ENCODE peak calls at places on chromosomes 13 and 19, in six cellular contexts. R is tibial nerve, A is A549, O is suprapubic skin, K is HepG2, E is SK-N-SH. G is an unnamed sample.

GRCh38 chr13:32443111-32443510 is 15.2 kb upstream of the N4BP2L1 start:
- DNase-seq in K (peak), A (peak), E (peak), O (no peak), R (peak), G (no peak)

GRCh38 chr19:39599116-39599515 is 3.2 kb upstream of the LGALS13 start:
- DNase-seq in O (no peak), E (no peak), K (peak), A (no peak), R (no peak), G (no peak)

GRCh38 chr19:55257461-55258411 is 1.1 kb downstream of the PPP6R1 start:
- DNase-seq in O (no peak), R (no peak), K (no peak), E (peak), A (no peak), G (no peak)

GRCh38 chr19:53910170-53910518 is 1.1 kb downstream of the CACNG7 start:
- DNase-seq in E (peak), R (no peak), A (no peak), K (no peak), O (no peak), G (no peak)

GRCh38 chr13:39900106-39900750 is 244.8 kb downstream of the COG6 start:
- DNase-seq in R (no peak), O (no peak), E (no peak), A (no peak), K (no peak), G (no peak)

GRCh38 chr13:24128962-24129361 is 31.6 kb upstream of the SPATA13 start:
- DNase-seq in E (no peak), R (no peak), K (no peak), O (no peak), A (no peak), G (no peak)

GRCh38 chr13:44317752-44318550 is 55.7 kb upstream of the SERP2 start:
- DNase-seq in O (no peak), A (no peak), E (no peak), K (no peak), R (no peak), G (no peak)

GRCh38 chr13:77698211-77699058 is 948 bp downstream of the SLAIN1 start:
- DNase-seq in O (no peak), A (no peak), K (no peak), E (peak), R (peak), G (no peak)

GRCh38 chr13:97386832-97387486 is 47.0 kb upstream of the RAP2A start:
- DNase-seq in O (no peak), E (no peak), R (no peak), A (no peak), K (no peak), G (no peak)

GRCh38 chr13:96540656-96541055 is 450.7 kb downstream of the HS6ST3 start:
- DNase-seq in E (no peak), A (no peak), O (no peak), K (no peak), R (no peak), G (no peak)

GRCh38 chr13:111546921-111547675 is 226.7 kb downstream of the TEX29 start:
- DNase-seq in A (no peak), R (no peak), K (no peak), O (no peak), E (no peak), G (no peak)

GRCh38 chr13:80259159-80259558 is 81.8 kb downstream of the SPRY2 start:
- DNase-seq in K (no peak), O (no peak), E (no peak), R (no peak), A (no peak), G (no peak)

GRCh38 chr19:56253737-56254136 is 18.8 kb upstream of the EDDM13 start:
- DNase-seq in A (peak), K (peak), R (peak), O (no peak), E (peak), G (no peak)

GRCh38 chr19:17739121-17739875 is 12.0 kb upstream of the FCHO1 start:
- DNase-seq in R (no peak), K (no peak), A (no peak), O (no peak), E (peak), G (no peak)

GRCh38 chr19:48618278-48618915 is 581 bp downstream of the RPL18 start:
- DNase-seq in A (no peak), R (no peak), K (no peak), E (no peak), O (no peak), G (no peak)

GRCh38 chr13:47661076-47661475 is 340.0 kb downstream of the SUCLA2 start:
- DNase-seq in O (no peak), R (no peak), A (no peak), K (no peak), E (no peak), G (no peak)

GRCh38 chr19:44476559-44477408 is 23.5 kb downstream of the ZNF180 start:
- DNase-seq in O (no peak), K (peak), A (no peak), E (no peak), R (no peak), G (no peak)

GRCh38 chr19:33248954-33249613 is 23.4 kb upstream of the SLC7A10 start:
- DNase-seq in E (peak), R (no peak), K (peak), A (peak), O (no peak), G (no peak)

GRCh38 chr19:36113895-36114762 is 546 bp downstream of the POLR2I start:
- DNase-seq in K (no peak), O (peak), A (peak), R (peak), E (peak), G (no peak)

GRCh38 chr13:110454227-110454859 is 107.2 kb downstream of the RAB20 start:
- DNase-seq in A (no peak), E (no peak), K (no peak), R (no peak), O (peak), G (no peak)

GRCh38 chr13:109309625-109310363 is 476.6 kb downstream of the IRS2 start:
- DNase-seq in R (no peak), O (no peak), K (peak), E (no peak), A (peak), G (no peak)

GRCh38 chr13:69579351-69579750 is 528.3 kb upstream of the ATXN8OS start:
- DNase-seq in K (no peak), A (no peak), R (no peak), O (no peak), E (peak), G (no peak)

GRCh38 chr19:5138606-5139594 is 170.0 kb downstream of the KDM4B start:
- DNase-seq in K (no peak), A (no peak), R (peak), E (no peak), O (no peak), G (no peak)

GRCh38 chr19:15934332-15935078 is at the start of gene CYP4F11:
- DNase-seq in A (peak), R (peak), K (peak), E (no peak), O (peak), G (peak)

GRCh38 chr13:91195789-91196188 is 151.7 kb upstream of the MIR17HG start:
- DNase-seq in O (no peak), K (no peak), R (no peak), A (no peak), E (no peak), G (no peak)

GRCh38 chr13:27926644-27927434 is 7.0 kb downstream of the PDX1 start:
- DNase-seq in A (no peak), E (no peak), K (no peak), O (no peak), R (no peak), G (no peak)

GRCh38 chr19:32041681-32042292 is 303.6 kb upstream of the ZNF507 start:
- DNase-seq in E (peak), O (no peak), R (no peak), A (peak), K (peak), G (no peak)

GRCh38 chr13:35923347-35923746 is 207.8 kb downstream of the DCLK1 start:
- DNase-seq in O (no peak), K (no peak), E (no peak), A (peak), R (no peak), G (no peak)
- TF ChIP-seq EP300 in O (no peak), K (no peak), E (peak), A (no peak), R (no peak), G (no peak)

GRCh38 chr19:1252818-1253513 is 4.6 kb downstream of the MIDN start:
- DNase-seq in K (peak), A (no peak), O (peak), E (peak), R (peak), G (peak)
- TF ChIP-seq EP300 in K (no peak), A (peak), O (no peak), E (no peak), R (no peak), G (peak)

DNA sequence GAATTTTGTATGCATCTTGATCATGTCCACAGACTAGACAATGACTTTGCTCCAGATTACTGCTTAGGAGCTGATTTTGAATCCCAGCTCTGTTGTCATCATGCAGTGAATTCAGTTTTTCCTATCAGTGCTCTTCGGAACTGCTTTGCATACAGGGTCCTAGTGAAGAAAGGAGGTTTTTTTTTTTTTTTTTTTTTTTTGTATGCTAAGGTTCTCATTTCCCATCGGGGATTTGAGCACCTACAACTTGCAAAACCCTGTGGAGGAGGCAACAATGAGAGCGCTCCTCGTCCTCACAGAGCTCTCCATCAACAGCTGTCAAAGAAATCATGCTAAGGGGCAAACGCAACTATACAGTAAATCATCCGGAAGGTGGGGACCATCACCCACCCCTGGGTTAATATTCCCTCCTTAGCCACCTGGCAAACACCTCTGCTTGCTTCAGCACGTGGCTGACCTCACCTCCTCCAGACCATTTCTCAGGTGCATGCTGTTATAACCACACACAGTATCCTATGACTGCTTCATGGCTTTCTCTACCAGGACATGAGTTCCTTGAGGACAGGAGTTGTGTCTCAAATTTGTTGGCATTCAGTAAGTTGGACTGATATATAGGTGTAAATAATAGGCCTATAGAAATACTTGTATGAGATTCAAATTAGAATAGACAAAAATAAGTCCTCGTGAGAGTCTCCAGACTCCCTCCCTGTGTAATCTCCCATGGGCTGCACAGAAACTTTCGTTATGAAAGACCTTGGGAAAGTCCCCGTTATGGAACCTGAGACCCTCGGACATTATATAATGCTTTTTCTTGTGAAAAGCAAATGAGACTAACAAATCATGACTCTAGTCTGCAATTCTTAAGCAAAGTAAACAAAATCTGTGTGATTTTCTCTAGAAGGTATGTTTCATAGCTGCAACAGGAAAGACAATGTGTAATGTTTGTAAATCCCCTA is 113.8 kb downstream of the KATNAL1 start:
- DNase-seq in A (no peak), K (no peak), R (no peak), O (no peak), E (no peak), G (peak)
- TF ChIP-seq EP300 in A (no peak), K (no peak), R (no peak), O (no peak), E (no peak), G (no peak)

GRCh38 chr19:40806385-40807146 is 7.6 kb downstream of the EGLN2 start:
- DNase-seq in A (peak), O (peak), K (peak), R (peak), E (peak), G (peak)
- TF ChIP-seq EP300 in A (no peak), O (no peak), K (no peak), R (no peak), E (no peak), G (peak)

GRCh38 chr19:51807111-51807701 is 12.2 kb downstream of the FPR3 start:
- DNase-seq in K (peak), R (no peak), A (no peak), O (no peak), E (no peak), G (no peak)
- TF ChIP-seq EP300 in K (no peak), R (no peak), A (no peak), O (no peak), E (no peak), G (no peak)

GRCh38 chr13:99124695-99125334 is 75.8 kb upstream of the UBAC2 start:
- DNase-seq in R (no peak), O (no peak), A (peak), E (no peak), K (no peak), G (no peak)
- TF ChIP-seq EP300 in R (no peak), O (no peak), A (no peak), E (no peak), K (no peak), G (no peak)

GRCh38 chr13:68107667-68108066 is 877.5 kb upstream of the PCDH9 start:
- DNase-seq in A (no peak), E (no peak), K (no peak), R (no peak), O (no peak), G (no peak)

GRCh38 chr13:68110178-68110768 is 880.1 kb upstream of the PCDH9 start:
- DNase-seq in O (no peak), R (no peak), K (no peak), E (no peak), A (no peak), G (no peak)
- TF ChIP-seq EP300 in O (no peak), R (no peak), K (no peak), E (no peak), A (no peak), G (no peak)